ENCODE peak calls at places on chromosomes 7 and 10, in six cellular contexts. K is gastrocnemius medialis, H is HCT116, U is heart left ventricle, L is uterus, I is adrenal gland. Y is an unnamed sample.

GRCh38 chr7:111018960-111019835 is 71.7 kb upstream of the LRRN3 start:
- DNase-seq in U (no peak), L (no peak), I (no peak), H (no peak), K (no peak), Y (no peak)

GRCh38 chr7:47991270-47991669 is 11.9 kb upstream of the HUS1 start:
- DNase-seq in H (no peak), I (no peak), K (no peak), L (no peak), U (no peak), Y (no peak)

GRCh38 chr10:131219584-131219886 is 92.0 kb downstream of the TCERG1L start:
- DNase-seq in U (no peak), I (no peak), K (no peak), L (no peak), H (no peak), Y (no peak)

GRCh38 chr7:45181991-45182855 is 24.6 kb downstream of the RAMP3 start:
- DNase-seq in L (peak; percentile 6), I (no peak), H (no peak), K (no peak), U (no peak), Y (no peak)

GRCh38 chr10:69089638-69090599 is 2.0 kb downstream of the SRGN start:
- DNase-seq in L (peak; percentile 32), U (no peak), I (peak; percentile 68), K (peak; percentile 18), H (no peak), Y (no peak)

GRCh38 chr10:78927257-78927995 is 141.3 kb upstream of the ZMIZ1 start:
- DNase-seq in I (no peak), H (peak; percentile 68), L (no peak), U (no peak), K (no peak), Y (no peak)

GRCh38 chr10:110680473-110681020 is 36.4 kb downstream of the RBM20 start:
- DNase-seq in L (no peak), U (peak; percentile 36), I (no peak), K (peak; percentile 73), H (no peak), Y (no peak)

GRCh38 chr7:111076205-111076604 is 14.7 kb upstream of the LRRN3 start:
- DNase-seq in U (no peak), K (no peak), I (no peak), H (peak; percentile 10), L (no peak), Y (no peak)

GRCh38 chr10:110209926-110210662 is 2.7 kb downstream of the MXI1 start:
- DNase-seq in H (no peak), L (peak; percentile 62), U (peak; percentile 81), I (peak; percentile 84), K (peak; percentile 39), Y (no peak)

GRCh38 chr7:94394399-94395140 is at the start of gene COL1A2:
- DNase-seq in U (peak; percentile 86), K (peak; percentile 49), I (peak; percentile 70), H (no peak), L (peak; percentile 89), Y (peak; percentile 6)

GRCh38 chr7:69204936-69205335 is 393.3 kb upstream of the AUTS2 start:
- DNase-seq in I (no peak), H (no peak), L (no peak), K (no peak), U (no peak), Y (no peak)

GRCh38 chr10:3853016-3853415 is 68.0 kb upstream of the KLF6 start:
- DNase-seq in H (no peak), I (no peak), K (no peak), L (no peak), U (no peak), Y (no peak)

GRCh38 chr7:114856625-114857024 is 65.3 kb upstream of the MDFIC start:
- DNase-seq in H (no peak), L (no peak), U (no peak), K (no peak), I (no peak), Y (no peak)

GRCh38 chr10:34254596-34254995 is 560.5 kb downstream of the PARD3 start:
- DNase-seq in I (no peak), K (no peak), H (peak; percentile 29), L (no peak), U (no peak), Y (no peak)

GRCh38 chr10:4242561-4243035 is 457.6 kb upstream of the KLF6 start:
- DNase-seq in U (no peak), L (peak; percentile 40), H (peak; percentile 52), K (no peak), I (no peak), Y (no peak)

GRCh38 chr10:32059472-32059871 is 3.2 kb upstream of the KIF5B start:
- DNase-seq in H (no peak), L (no peak), U (no peak), K (no peak), I (no peak), Y (no peak)

GRCh38 chr7:83413425-83413824 is 235.5 kb downstream of the SEMA3E start:
- DNase-seq in L (no peak), K (no peak), U (no peak), I (no peak), H (no peak), Y (no peak)

GRCh38 chr7:45451636-45452035 is 122.5 kb upstream of the ADCY1 start:
- DNase-seq in I (no peak), H (no peak), L (no peak), K (no peak), U (no peak), Y (no peak)

GRCh38 chr7:80833289-80834104 is 85.4 kb downstream of the SEMA3C start:
- DNase-seq in U (no peak), L (no peak), I (no peak), H (no peak), K (no peak), Y (no peak)

GRCh38 chr10:17820943-17821342 is 11.8 kb downstream of the MRC1 start:
- DNase-seq in I (no peak), U (no peak), H (no peak), L (no peak), K (no peak), Y (no peak)

GRCh38 chr10:71222541-71223364 is 10.4 kb downstream of the UNC5B start:
- DNase-seq in K (peak; percentile 4), I (peak; percentile 63), L (peak; percentile 20), H (no peak), U (no peak), Y (no peak)

GRCh38 chr7:46024263-46024916 is 103.3 kb upstream of the IGFBP3 start:
- DNase-seq in K (peak; percentile 19), H (no peak), L (no peak), I (no peak), U (no peak), Y (no peak)

GRCh38 chr7:65951837-65952578 is 30.0 kb downstream of the GUSB start:
- DNase-seq in U (no peak), L (no peak), K (no peak), I (no peak), H (no peak), Y (no peak)

GRCh38 chr7:18320971-18321567 is 174.5 kb upstream of the HDAC9 start:
- DNase-seq in K (no peak), H (peak; percentile 43), I (no peak), L (no peak), U (no peak), Y (no peak)

GRCh38 chr7:77687100-77687746 is 9.0 kb upstream of the RSBN1L start:
- DNase-seq in K (no peak), H (no peak), L (no peak), I (no peak), U (no peak), Y (no peak)

GRCh38 chr7:80724249-80724871 is 85.9 kb downstream of the CD36 start:
- DNase-seq in U (no peak), K (no peak), L (no peak), H (no peak), I (no peak), Y (no peak)

GRCh38 chr7:51789494-51789893 is 472.9 kb upstream of the COBL start:
- DNase-seq in L (no peak), H (no peak), K (no peak), U (no peak), I (no peak), Y (no peak)

GRCh38 chr7:28068811-28069216 is 111.8 kb downstream of the JAZF1 start:
- DNase-seq in L (no peak), K (no peak), H (no peak), U (no peak), I (no peak), Y (no peak)

GRCh38 chr7:28065721-28066285 is 114.8 kb downstream of the JAZF1 start:
- DNase-seq in I (no peak), K (no peak), U (no peak), L (no peak), H (no peak), Y (no peak)

GRCh38 chr7:28065308-28065707 is 115.3 kb downstream of the JAZF1 start:
- DNase-seq in U (no peak), I (no peak), H (no peak), K (no peak), L (peak; percentile 64), Y (no peak)

GRCh38 chr7:28069788-28070187 is 110.8 kb downstream of the JAZF1 start:
- DNase-seq in U (peak; percentile 69), H (no peak), K (peak; percentile 39), L (peak; percentile 92), I (peak; percentile 74), Y (no peak)

GRCh38 chr7:28067171-28067570 is 113.4 kb downstream of the JAZF1 start:
- DNase-seq in U (no peak), I (no peak), K (no peak), H (no peak), L (no peak), Y (no peak)
- H3K4me1 ChIP-seq in U (peaks cover 54% of the 10 kb centered on the region), I (peaks cover 39% of the 10 kb centered on the region), K (no peaks in the 10 kb centered on the region), H (no peaks in the 10 kb centered on the region), L (no peaks in the 10 kb centered on the region), Y (peaks cover 43% of the 10 kb centered on the region)

GRCh38 chr10:133275683-133276092 is 980 bp downstream of the ADAM8 start:
- DNase-seq in I (no peak), L (no peak), K (no peak), H (no peak), U (no peak), Y (no peak)

GRCh38 chr10:133273534-133274143 is 3.0 kb downstream of the ADAM8 start:
- DNase-seq in K (no peak), L (no peak), U (no peak), H (no peak), I (no peak), Y (no peak)

GRCh38 chr10:133276435-133277201 is at the start of gene ADAM8:
- DNase-seq in U (no peak), I (no peak), K (no peak), L (no peak), H (no peak), Y (no peak)

GRCh38 chr10:133276100-133276434 is 601 bp downstream of the ADAM8 start:
- DNase-seq in U (no peak), H (no peak), L (no peak), I (no peak), K (no peak), Y (no peak)

GRCh38 chr10:133274751-133275682 is 1.7 kb downstream of the ADAM8 start:
- DNase-seq in U (no peak), I (no peak), K (no peak), L (no peak), H (no peak), Y (no peak)
- H3K4me3 ChIP-seq in U (peak overlapping the region; percentile 38), I (no peak overlapping the region), K (no peak overlapping the region), L (no peak overlapping the region), H (no peak overlapping the region), Y (peak overlapping the region; percentile 42)

GRCh38 chr7:55476852-55477780 is 95.2 kb downstream of the VOPP1 start:
- DNase-seq in H (no peak), I (peak; percentile 38), U (no peak), K (no peak), L (no peak), Y (no peak)
- TF ChIP-seq POLR2A in H (no peak), I (no peak), U (no peak), K (no peak), L (no peak), Y (no peak)

GRCh38 chr7:822692-823276 is 9.5 kb upstream of the SUN1 start:
- DNase-seq in I (no peak), H (no peak), L (no peak), K (no peak), U (peak; percentile 20), Y (no peak)
- H3K4me1 ChIP-seq in I (peaks cover 55% of the 10 kb centered on the region), H (peaks cover 3% of the 10 kb centered on the region), L (peaks cover 14% of the 10 kb centered on the region), K (peaks cover 88% of the 10 kb centered on the region), U (peaks cover 96% of the 10 kb centered on the region), Y (peaks cover 47% of the 10 kb centered on the region)